ENCODE peak calls at places on chromosomes 5 and 9, in five cellular contexts. U, W, D, Q and R are unnamed samples.

GRCh38 chr5:36703245-36703860 is 96.9 kb downstream of the SLC1A3 start:
- DNase-seq in U (no peak), W (no peak), D (no peak), Q (no peak), R (peak; percentile 76)

GRCh38 chr5:132496631-132497487 is 6.3 kb upstream of the IRF1 start:
- DNase-seq in U (peak; percentile 93), W (peak; percentile 95), D (peak; percentile 65), Q (peak; percentile 92), R (peak; percentile 97)

GRCh38 chr9:115524467-115525059 is 406.6 kb upstream of the TNC start:
- DNase-seq in U (no peak), W (peak; percentile 40), D (no peak), Q (no peak), R (no peak)

GRCh38 chr5:138629383-138629782 is 54.2 kb upstream of the HSPA9 start:
- DNase-seq in U (no peak), W (no peak), D (no peak), Q (no peak), R (no peak)

GRCh38 chr5:13664377-13664776 is 280.1 kb downstream of the DNAH5 start:
- DNase-seq in U (no peak), W (no peak), D (no peak), Q (no peak), R (no peak)

GRCh38 chr9:124353811-124354274 is 61.4 kb downstream of the PSMB7 start:
- DNase-seq in U (no peak), W (no peak), D (no peak), Q (no peak), R (no peak)

GRCh38 chr5:116492776-116493175 is 81.8 kb downstream of the SEMA6A start:
- DNase-seq in U (no peak), W (no peak), D (no peak), Q (no peak), R (no peak)

GRCh38 chr5:132752581-132753125 is 5.4 kb downstream of the CCNI2 start:
- DNase-seq in U (no peak), W (no peak), D (no peak), Q (no peak), R (no peak)

GRCh38 chr9:134418354-134418753 is 92.1 kb downstream of the RXRA start:
- DNase-seq in U (peak; percentile 64), W (no peak), D (no peak), Q (no peak), R (no peak)

GRCh38 chr5:139413963-139414362 is 10.1 kb upstream of the SPATA24 start:
- DNase-seq in U (no peak), W (no peak), D (no peak), Q (no peak), R (no peak)

GRCh38 chr9:89675403-89675771 is 70.6 kb downstream of the GADD45G start:
- DNase-seq in U (peak; percentile 69), W (peak; percentile 63), D (no peak), Q (no peak), R (no peak)

GRCh38 chr5:88143693-88144218 is 124.9 kb downstream of the TMEM161B start:
- DNase-seq in U (no peak), W (no peak), D (no peak), Q (no peak), R (no peak)

GRCh38 chr5:149397530-149397929 is 18.4 kb upstream of the IL17B start:
- DNase-seq in U (no peak), W (no peak), D (no peak), Q (no peak), R (no peak)

GRCh38 chr5:65874241-65874640 is 52.1 kb upstream of the ERBIN start:
- DNase-seq in U (no peak), W (no peak), D (no peak), Q (no peak), R (no peak)

GRCh38 chr5:10585120-10585915 is 21.4 kb downstream of the ANKRD33B start:
- DNase-seq in U (no peak), W (no peak), D (no peak), Q (peak; percentile 52), R (no peak)

GRCh38 chr9:138082918-138083636 is 205.5 kb downstream of the CACNA1B start:
- DNase-seq in U (no peak), W (no peak), D (no peak), Q (peak; percentile 21), R (peak; percentile 33)

GRCh38 chr5:40033411-40033810 is 608.6 kb upstream of the DAB2 start:
- DNase-seq in U (no peak), W (no peak), D (peak; percentile 5), Q (no peak), R (no peak)

GRCh38 chr9:112355305-112355953 is 22.0 kb upstream of the PTBP3 start:
- DNase-seq in U (no peak), W (no peak), D (no peak), Q (no peak), R (peak; percentile 72)

GRCh38 chr9:127853312-127854168 is 918 bp downstream of the ENG start:
- DNase-seq in U (no peak), W (no peak), D (no peak), Q (no peak), R (no peak)

GRCh38 chr5:123359454-123359853 is 63.7 kb downstream of the CEP120 start:
- DNase-seq in U (no peak), W (no peak), D (no peak), Q (no peak), R (no peak)

GRCh38 chr9:137160716-137161557 is 8.9 kb downstream of the LRRC26 start:
- DNase-seq in U (no peak), W (no peak), D (no peak), Q (no peak), R (no peak)

GRCh38 chr9:36402536-36402935 is 2.5 kb upstream of the RNF38 start:
- DNase-seq in U (no peak), W (no peak), D (no peak), Q (no peak), R (no peak)

DNA sequence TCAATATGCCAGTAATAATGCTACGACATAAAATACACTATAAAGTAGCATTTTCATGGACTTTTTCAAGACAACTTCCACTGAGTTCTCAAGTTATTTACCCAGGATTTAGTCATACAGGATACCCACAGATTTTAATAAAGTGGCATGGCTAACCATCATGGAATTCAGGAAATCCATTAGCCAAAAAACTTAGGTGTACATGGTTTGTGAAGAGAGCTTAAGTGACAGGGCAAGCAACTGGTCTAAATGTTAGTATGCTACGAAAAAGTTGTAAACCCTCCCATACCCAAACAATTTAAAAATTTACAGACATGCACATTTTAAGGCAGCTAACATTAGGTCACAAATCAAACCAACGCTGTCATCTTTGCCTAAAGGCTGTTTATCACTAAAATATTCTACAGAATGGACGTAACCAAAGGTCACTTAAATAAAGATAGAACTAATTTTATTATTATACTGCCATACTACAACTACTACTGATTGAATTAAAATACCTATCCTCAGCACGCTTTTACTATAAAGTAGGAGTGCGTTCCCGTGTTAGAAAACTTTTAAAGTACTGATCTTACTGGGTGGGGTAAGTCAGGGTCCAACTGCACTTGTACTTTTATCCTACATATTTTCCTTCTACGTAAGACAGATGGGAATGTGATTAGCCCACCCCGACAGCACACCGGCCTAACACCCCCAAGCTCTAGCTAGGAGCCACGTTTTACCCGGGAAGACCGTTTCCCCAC is 1.1 kb downstream of the UBTD2 start:
- DNase-seq in U (no peak), W (no peak), D (no peak), Q (no peak), R (no peak)
- H3K27ac ChIP-seq in U (peak overlapping the region; percentile 97), W (peak overlapping the region; percentile 80), D (no peak overlapping the region), Q (peak overlapping the region; percentile 86), R (peak overlapping the region; percentile 85)

GRCh38 chr9:221989-222776 is 7.5 kb downstream of the DOCK8 start:
- DNase-seq in U (no peak), W (no peak), D (no peak), Q (no peak), R (no peak)
- H3K27me3 ChIP-seq in U (peaks cover 34% of the 10 kb centered on the region), W (no peaks in the 10 kb centered on the region), D (no peaks in the 10 kb centered on the region), Q (no peaks in the 10 kb centered on the region), R (no peaks in the 10 kb centered on the region)

DNA sequence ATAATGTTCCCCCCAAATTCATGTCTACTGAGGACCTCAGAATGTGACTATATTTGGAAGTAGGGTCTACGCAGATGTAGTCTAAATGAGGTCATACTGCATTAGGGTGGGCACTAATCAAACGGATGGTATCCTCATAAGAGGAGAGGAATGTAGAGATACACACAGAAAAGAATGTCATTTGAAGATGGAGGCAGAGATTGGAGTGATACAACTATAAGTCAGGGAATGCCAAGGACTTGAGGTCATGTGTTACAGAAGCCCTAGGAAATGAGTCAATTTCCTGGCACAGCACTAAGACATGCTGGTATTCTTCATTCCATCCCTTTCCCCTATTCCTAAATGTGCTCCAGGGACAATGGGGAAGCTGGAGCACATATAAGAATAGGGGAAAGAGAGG is 758 bp upstream of the PDCD1LG2 start:
- DNase-seq in U (no peak), W (no peak), D (no peak), Q (no peak), R (no peak)
- H3K4me1 ChIP-seq in U (peaks cover 50% of the 10 kb centered on the region), W (no peaks in the 10 kb centered on the region), D (peaks cover 8% of the 10 kb centered on the region), Q (peaks cover 52% of the 10 kb centered on the region), R (peaks cover 15% of the 10 kb centered on the region)

GRCh38 chr9:131091352-131091992 is 4.9 kb upstream of the AIF1L start:
- DNase-seq in U (no peak), W (no peak), D (no peak), Q (no peak), R (no peak)

GRCh38 chr9:131092030-131092429 is 4.3 kb upstream of the AIF1L start:
- DNase-seq in U (no peak), W (no peak), D (no peak), Q (no peak), R (no peak)

GRCh38 chr9:131094015-131094414 is 2.3 kb upstream of the AIF1L start:
- DNase-seq in U (no peak), W (no peak), D (no peak), Q (no peak), R (no peak)

GRCh38 chr9:131094622-131095021 is 1.7 kb upstream of the AIF1L start:
- DNase-seq in U (peak; percentile 62), W (peak; percentile 22), D (no peak), Q (peak; percentile 69), R (no peak)

GRCh38 chr9:131092548-131093440 is 3.5 kb upstream of the AIF1L start:
- DNase-seq in U (no peak), W (no peak), D (no peak), Q (no peak), R (no peak)
- H3K27ac ChIP-seq in U (no peak overlapping the region), W (no peak overlapping the region), D (no peak overlapping the region), Q (no peak overlapping the region), R (no peak overlapping the region)